ENCODE peak calls at places on chromosomes 16 and 17, in five cellular contexts. J is IMR-90, P is cardiac muscle cell, S is spleen, G is tibial nerve. M is an unnamed sample.

GRCh38 chr17:30323895-30324319 is 9.9 kb downstream of the TMIGD1 start:
- DNase-seq in J (no peak), S (no peak), P (peak), G (no peak), M (peak)

GRCh38 chr17:62592305-62593099 is 35.0 kb upstream of the MRC2 start:
- DNase-seq in P (no peak), S (no peak), J (peak), G (no peak), M (peak)

GRCh38 chr16:27817038-27817437 is 246.5 kb downstream of the GSG1L start:
- DNase-seq in J (no peak), S (peak), P (no peak), G (no peak), M (no peak)

GRCh38 chr17:33452797-33453196 is 159.7 kb upstream of the ASIC2 start:
- DNase-seq in J (no peak), G (no peak), P (no peak), S (no peak), M (no peak)

GRCh38 chr16:63628812-63629211 is 1493.1 kb downstream of the CDH11 start:
- DNase-seq in G (no peak), S (no peak), P (no peak), J (no peak), M (no peak)

GRCh38 chr17:44220211-44221071 is 966 bp upstream of the UBTF start:
- DNase-seq in J (peak), P (peak), S (peak), G (no peak), M (peak)

GRCh38 chr16:48824271-48824670 is 214.3 kb upstream of the N4BP1 start:
- DNase-seq in G (no peak), J (no peak), S (no peak), P (no peak), M (no peak)

GRCh38 chr17:3033741-3034577 is 29.4 kb downstream of the OR1D5 start:
- DNase-seq in S (peak), G (no peak), J (no peak), P (no peak), M (no peak)

GRCh38 chr16:580946-581498 is 8.8 kb upstream of the RAB40C start:
- DNase-seq in G (no peak), J (no peak), P (no peak), S (no peak), M (no peak)

GRCh38 chr17:15917439-15918027 is 27.4 kb upstream of the ADORA2B start:
- DNase-seq in G (no peak), J (no peak), S (no peak), P (peak), M (no peak)

GRCh38 chr17:78179372-78179771 is 7.5 kb downstream of the TK1 start:
- DNase-seq in P (peak), S (no peak), J (peak), G (no peak), M (peak)

GRCh38 chr17:82830249-82830661 is 9.6 kb downstream of the ZNF750 start:
- DNase-seq in S (no peak), J (peak), G (no peak), P (peak), M (no peak)

GRCh38 chr16:19559242-19559910 is 3.9 kb downstream of the VPS35L start:
- DNase-seq in G (no peak), J (peak), P (peak), S (no peak), M (peak)

GRCh38 chr17:78034429-78035091 is 76.1 kb downstream of the TNRC6C start:
- DNase-seq in G (no peak), J (peak), S (no peak), P (peak), M (peak)

GRCh38 chr16:53821957-53822625 is 118.1 kb downstream of the FTO start:
- DNase-seq in J (peak), P (peak), S (no peak), G (no peak), M (peak)

GRCh38 chr16:79092846-79093245 is 507.7 kb downstream of the MAF start:
- DNase-seq in S (no peak), J (no peak), P (no peak), G (no peak), M (no peak)

GRCh38 chr17:45332989-45333701 is 16.3 kb upstream of the MAP3K14 start:
- DNase-seq in J (no peak), P (peak), S (no peak), G (no peak), M (no peak)

GRCh38 chr16:28163699-28164584 is 47.8 kb downstream of the XPO6 start:
- DNase-seq in P (peak), J (peak), G (no peak), S (peak), M (peak)

GRCh38 chr17:50765454-50766221 is 1.7 kb downstream of the ANKRD40CL start:
- DNase-seq in J (no peak), G (no peak), P (no peak), S (peak), M (no peak)

GRCh38 chr17:77957215-77957868 is 1.2 kb upstream of the TNRC6C start:
- DNase-seq in S (no peak), G (no peak), J (peak), P (peak), M (no peak)

GRCh38 chr16:83733301-83733700 is 74.5 kb upstream of the HSBP1 start:
- DNase-seq in G (no peak), P (peak), J (peak), S (no peak), M (no peak)

GRCh38 chr16:8682551-8683259 is 8.3 kb downstream of the ABAT start:
- DNase-seq in S (peak), P (no peak), G (no peak), J (no peak), M (no peak)

GRCh38 chr16:81453091-81453728 is 8.6 kb downstream of the CMIP start:
- DNase-seq in P (no peak), S (no peak), J (no peak), G (no peak), M (no peak)

GRCh38 chr17:47119746-47120520 is 69.2 kb downstream of the CDC27 start:
- DNase-seq in S (no peak), P (peak), G (no peak), J (peak), M (peak)

GRCh38 chr16:70395345-70395901 is 43.5 kb downstream of the ST3GAL2 start:
- DNase-seq in J (peak), G (no peak), P (peak), S (peak), M (peak)

GRCh38 chr16:85445779-85446222 is 167.3 kb upstream of the GSE1 start:
- DNase-seq in J (peak), S (no peak), P (no peak), G (no peak), M (no peak)

GRCh38 chr16:2768403-2769089 is 8.5 kb downstream of the ELOB start:
- DNase-seq in S (peak), G (peak), J (no peak), P (peak), M (peak)

GRCh38 chr17:47310186-47310733 is 13.5 kb upstream of the EFCAB13 start:
- DNase-seq in G (no peak), P (no peak), S (no peak), J (no peak), M (no peak)

GRCh38 chr16:51155901-51156810 is 5.1 kb upstream of the SALL1 start:
- DNase-seq in G (no peak), P (peak), S (no peak), J (peak), M (no peak)

GRCh38 chr16:3879887-3880564 is 487 bp downstream of the CREBBP start:
- DNase-seq in J (peak), G (peak), S (peak), P (peak), M (peak)

GRCh38 chr16:30379165-30379783 is 3.1 kb downstream of the SEPTIN1 start:
- DNase-seq in G (no peak), J (no peak), P (no peak), S (no peak), M (no peak)

GRCh38 chr16:54493076-54493475 is 206.5 kb upstream of the IRX3 start:
- DNase-seq in P (peak), S (no peak), G (no peak), J (no peak), M (no peak)

GRCh38 chr17:80755650-80756405 is 211.2 kb downstream of the RPTOR start:
- DNase-seq in J (no peak), S (no peak), G (no peak), P (no peak), M (no peak)

GRCh38 chr16:12896562-12896961 is 4.8 kb upstream of the SHISA9 start:
- DNase-seq in J (no peak), G (no peak), P (no peak), S (no peak), M (peak)

GRCh38 chr16:85542548-85542927 is 70.6 kb upstream of the GSE1 start:
- DNase-seq in P (no peak), J (no peak), S (no peak), G (no peak), M (no peak)

GRCh38 chr17:73586153-73586906 is 57.9 kb downstream of the SDK2 start:
- DNase-seq in S (no peak), P (no peak), G (no peak), J (no peak), M (no peak)

GRCh38 chr16:10817963-10818941 is at the start of gene TVP23A:
- DNase-seq in S (no peak), G (no peak), P (peak), J (no peak), M (no peak)
- H3K4me3 ChIP-seq in S (no peak), G (peak), P (peak), J (no peak), M (no peak)

GRCh38 chr17:49260922-49261291 is 30.3 kb upstream of the PHOSPHO1 start:
- DNase-seq in J (no peak), G (no peak), S (no peak), P (no peak), M (no peak)
- H3K4me3 ChIP-seq in J (peak), G (peak), S (peak), P (no peak), M (no peak)

GRCh38 chr17:6479626-6480324 is 35.5 kb downstream of the PIMREG start:
- DNase-seq in J (no peak), P (peak), S (no peak), G (no peak), M (no peak)

GRCh38 chr17:6480325-6480675 is 36.0 kb downstream of the PIMREG start:
- DNase-seq in P (no peak), G (no peak), S (no peak), J (no peak), M (no peak)

GRCh38 chr17:6482105-6482455 is 37.8 kb downstream of the PIMREG start:
- DNase-seq in P (no peak), J (no peak), S (no peak), G (no peak), M (no peak)

GRCh38 chr17:6485646-6486412 is 41.6 kb downstream of the PIMREG start:
- DNase-seq in J (no peak), S (no peak), P (no peak), G (no peak), M (no peak)

GRCh38 chr17:6483507-6483906 is 39.3 kb downstream of the PIMREG start:
- DNase-seq in S (no peak), P (no peak), G (no peak), J (no peak), M (no peak)
- H3K4me3 ChIP-seq in S (no peak), P (no peak), G (no peak), J (no peak), M (no peak)

DNA sequence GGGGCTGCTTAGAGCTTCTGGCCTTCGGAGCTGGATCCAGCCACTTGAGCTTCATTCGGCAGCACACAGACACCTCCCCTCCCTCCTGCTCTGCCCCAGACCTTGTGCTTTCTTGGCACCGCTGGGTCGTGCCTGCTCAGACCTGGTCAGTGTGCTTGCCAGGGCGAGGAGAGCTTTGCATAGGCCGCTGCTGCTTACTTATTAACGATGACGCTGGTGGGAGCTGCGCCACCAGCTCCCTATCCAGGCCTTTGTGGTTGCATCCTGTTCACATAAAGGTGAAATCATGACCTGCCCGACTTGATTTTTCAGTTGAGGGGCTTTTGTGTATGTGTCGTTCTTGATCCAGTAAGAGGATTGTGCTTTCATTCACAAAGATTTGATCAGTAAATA is 101.1 kb downstream of the MSI2 start:
- DNase-seq in G (no peak), J (no peak), P (no peak), S (no peak), M (peak)
- H3K4me3 ChIP-seq in G (no peak), J (no peak), P (no peak), S (no peak), M (no peak)

GRCh38 chr16:75065808-75066149 is 50.8 kb downstream of the LDHD start:
- DNase-seq in G (no peak), S (no peak), J (no peak), P (no peak), M (no peak)

GRCh38 chr16:75065149-75065807 is 51.3 kb downstream of the LDHD start:
- DNase-seq in P (no peak), S (peak), G (no peak), J (no peak), M (peak)

GRCh38 chr16:75063549-75064082 is 53.0 kb downstream of the LDHD start:
- DNase-seq in G (no peak), P (no peak), S (no peak), J (no peak), M (no peak)

GRCh38 chr16:75062944-75063444 is 53.6 kb downstream of the LDHD start:
- DNase-seq in J (no peak), S (peak), G (no peak), P (no peak), M (no peak)

GRCh38 chr16:75064403-75065148 is 52.0 kb downstream of the LDHD start:
- DNase-seq in P (no peak), G (no peak), S (no peak), J (peak), M (peak)
- H3K4me3 ChIP-seq in P (no peak), G (no peak), S (no peak), J (no peak), M (no peak)

GRCh38 chr17:42547001-42547461 is 5.7 kb upstream of the HSD17B1 start:
- DNase-seq in J (no peak), P (no peak), S (no peak), G (no peak), M (no peak)

GRCh38 chr17:42548993-42549755 is 3.5 kb upstream of the HSD17B1 start:
- DNase-seq in J (no peak), P (no peak), G (no peak), S (no peak), M (no peak)

GRCh38 chr17:42547698-42548069 is 5.0 kb upstream of the HSD17B1 start:
- DNase-seq in S (no peak), J (no peak), G (no peak), P (no peak), M (no peak)

GRCh38 chr17:42544874-42545283 is 7.8 kb upstream of the HSD17B1 start:
- DNase-seq in J (no peak), S (no peak), P (no peak), G (no peak), M (no peak)

GRCh38 chr17:42548070-42548837 is 4.5 kb upstream of the HSD17B1 start:
- DNase-seq in G (no peak), J (no peak), P (peak), S (peak), M (peak)
- H3K4me3 ChIP-seq in G (peak), J (no peak), P (peak), S (peak), M (peak)

DNA sequence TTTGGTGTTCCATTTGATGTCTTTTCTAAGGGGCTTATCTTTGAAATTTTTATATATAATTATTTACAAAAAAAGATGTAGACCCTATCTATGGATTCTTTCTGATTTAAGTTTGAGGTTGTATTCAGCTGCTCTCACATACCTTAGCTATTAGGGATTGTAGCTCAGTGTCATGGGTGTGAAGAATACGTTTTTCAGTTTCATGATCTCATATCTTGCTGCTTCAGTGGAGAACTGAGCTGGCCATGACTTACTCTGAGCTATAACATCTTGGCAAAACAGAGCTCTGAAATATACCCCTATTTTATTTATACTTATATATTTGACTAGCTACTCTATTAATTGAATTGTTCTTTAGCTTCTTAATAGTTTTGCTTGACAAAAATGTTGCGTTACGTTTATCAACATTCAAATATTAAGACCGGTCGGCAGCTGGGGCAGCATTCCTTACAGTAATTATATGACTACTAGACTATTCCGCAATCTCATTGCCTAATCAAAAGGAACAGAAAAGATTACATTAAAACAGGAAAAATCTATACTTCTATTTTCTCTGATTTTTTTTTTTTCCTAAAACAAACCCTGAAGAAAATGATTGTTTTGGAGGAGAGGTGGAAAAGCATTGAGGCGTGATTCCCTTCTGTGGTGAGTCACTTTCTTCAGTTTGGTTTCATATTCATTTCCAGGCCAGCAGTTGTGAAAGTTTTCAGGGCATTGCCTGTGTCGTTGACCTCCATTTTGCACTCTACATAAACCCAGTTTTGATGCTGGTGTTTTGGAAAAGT is 24.1 kb upstream of the KRT24 start:
- DNase-seq in P (peak), G (no peak), J (peak), S (no peak), M (peak)
- H3K4me3 ChIP-seq in P (no peak), G (no peak), J (no peak), S (no peak), M (no peak)

GRCh38 chr17:61394630-61395408 is 4.8 kb upstream of the TBX2 start:
- DNase-seq in P (no peak), S (no peak), J (peak), G (no peak), M (no peak)

GRCh38 chr17:61395983-61396585 is 3.6 kb upstream of the TBX2 start:
- DNase-seq in G (no peak), S (no peak), J (peak), P (no peak), M (no peak)

GRCh38 chr17:61397086-61397842 is 2.4 kb upstream of the TBX2 start:
- DNase-seq in J (peak), S (no peak), P (peak), G (no peak), M (no peak)

GRCh38 chr17:61395409-61395982 is 4.1 kb upstream of the TBX2 start:
- DNase-seq in G (no peak), J (no peak), S (no peak), P (no peak), M (no peak)

DNA sequence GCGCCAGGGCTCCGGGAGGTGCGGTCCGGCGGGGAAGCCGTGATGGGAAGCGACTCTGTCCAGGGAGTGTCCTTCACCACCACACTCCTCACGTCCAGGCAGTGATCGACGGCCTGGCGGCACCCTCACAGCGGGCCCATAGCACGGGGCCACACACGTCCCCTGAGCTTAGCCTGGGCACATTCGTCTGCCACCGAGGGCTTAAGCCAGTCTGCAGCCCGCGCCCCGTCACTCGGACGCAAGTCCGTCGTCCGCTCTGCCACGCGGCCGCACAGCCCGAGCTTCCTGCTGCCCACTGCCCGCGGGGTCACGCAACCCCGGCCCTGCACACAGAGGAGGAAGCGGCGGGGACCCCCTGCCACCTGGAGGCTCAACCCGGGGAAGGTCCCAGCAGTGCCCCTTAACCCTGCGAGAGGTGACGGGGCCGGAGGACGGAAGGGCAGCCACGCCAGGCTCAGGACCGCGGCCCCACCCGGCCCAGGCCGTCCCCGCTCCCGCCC is 3.0 kb upstream of the TBX2 start:
- DNase-seq in S (no peak), J (peak), P (no peak), G (no peak), M (no peak)
- H3K4me3 ChIP-seq in S (peak), J (peak), P (peak), G (peak), M (no peak)

GRCh38 chr17:17414316-17414937 is 62.4 kb upstream of the MED9 start:
- DNase-seq in J (peak), G (peak), S (no peak), P (peak), M (peak)
- H3K4me3 ChIP-seq in J (no peak), G (peak), S (no peak), P (no peak), M (no peak)

GRCh38 chr17:49001671-49002070 is 4.5 kb downstream of the IGF2BP1 start:
- DNase-seq in S (no peak), P (no peak), J (no peak), G (no peak), M (no peak)

GRCh38 chr17:49002331-49002730 is 5.1 kb downstream of the IGF2BP1 start:
- DNase-seq in S (no peak), P (no peak), G (no peak), J (no peak), M (no peak)

GRCh38 chr17:49000943-49001342 is 3.8 kb downstream of the IGF2BP1 start:
- DNase-seq in P (no peak), J (peak), G (no peak), S (no peak), M (no peak)

GRCh38 chr17:49003557-49004511 is 6.6 kb downstream of the IGF2BP1 start:
- DNase-seq in J (peak), S (no peak), G (no peak), P (no peak), M (no peak)

GRCh38 chr17:49002766-49003165 is 5.6 kb downstream of the IGF2BP1 start:
- DNase-seq in G (no peak), J (no peak), S (no peak), P (no peak), M (no peak)
- H3K4me3 ChIP-seq in G (no peak), J (no peak), S (no peak), P (peak), M (no peak)

M was measured in epithelial cell of esophagus.